ENCODE peak calls at places on chromosomes 12 and 14, in nine cellular contexts. L is KBM-7; O is activated T-cell treated with anti-CD3 and anti-CD28 coated beads for 48 hours; W is keratinocyte; D is posterior cingulate gyrus; K is NCI-H510A treated with DMSO at 0.1 percent for 48 hours; N is H4; V is stimulated activated CD4-positive, alpha-beta T cell treated with anti-CD3 and anti-CD28 coated beads, TNF-alpha, amount 100 ng/mL, for 24 hours; U is GM03348. C is an unnamed sample.

GRCh38 chr12:12331896-12332295 is 18.1 kb downstream of the MANSC1 start:
- DNase-seq in W (no peak), V (no peak), D (no peak), K (peak; percentile 59), N (no peak), O (no peak), L (no peak), U (no peak), C (no peak)

GRCh38 chr12:18368594-18368993 is 107.3 kb downstream of the PIK3C2G start:
- DNase-seq in U (no peak), L (peak; percentile 12), K (no peak), D (no peak), W (no peak), O (no peak), V (no peak), N (no peak), C (no peak)

GRCh38 chr14:53411110-53411509 is 258.0 kb upstream of the DDHD1 start:
- DNase-seq in L (no peak), N (peak; percentile 74), O (no peak), D (no peak), W (no peak), K (no peak), U (peak; percentile 48), V (no peak), C (no peak)

GRCh38 chr12:77442633-77443032 is 377.3 kb upstream of the E2F7 start:
- DNase-seq in O (no peak), D (no peak), U (peak; percentile 23), W (no peak), V (no peak), L (no peak), K (no peak), N (no peak), C (no peak)

GRCh38 chr14:104970231-104971068 is 7.7 kb downstream of the AHNAK2 start:
- DNase-seq in N (peak; percentile 84), L (no peak), O (no peak), K (no peak), U (peak; percentile 93), D (no peak), W (peak; percentile 92), V (no peak), C (peak; percentile 72)

GRCh38 chr12:109573029-109573913 is at the start of the genes MMAB and MVK:
- DNase-seq in D (peak; percentile 98), U (peak; percentile 99), W (peak; percentile 98), N (peak; percentile 99), K (peak; percentile 98), O (peak; percentile 95), V (peak; percentile 99), L (peak; percentile 99), C (peak; percentile 99)

GRCh38 chr12:111598637-111599458 is at the start of gene ATXN2:
- DNase-seq in D (peak; percentile 63), W (no peak), V (peak; percentile 59), L (peak; percentile 39), N (peak; percentile 30), K (no peak), O (no peak), U (peak; percentile 96), C (no peak)

GRCh38 chr14:99270491-99271287 is 1.3 kb downstream of the BCL11B start:
- DNase-seq in U (peak; percentile 31), N (no peak), O (no peak), W (no peak), L (no peak), V (no peak), D (no peak), K (peak; percentile 19), C (no peak)

GRCh38 chr14:92589213-92589852 is 75.8 kb downstream of the RIN3 start:
- DNase-seq in N (peak; percentile 23), W (no peak), O (no peak), L (no peak), V (no peak), U (no peak), D (no peak), K (peak; percentile 7), C (no peak)

GRCh38 chr14:99676657-99677056 is 7.4 kb upstream of the CYP46A1 start:
- DNase-seq in V (no peak), U (no peak), D (no peak), N (no peak), K (no peak), O (no peak), W (no peak), L (no peak), C (no peak)

GRCh38 chr14:85587152-85587697 is 57.3 kb downstream of the FLRT2 start:
- DNase-seq in K (peak; percentile 53), V (no peak), L (peak; percentile 85), U (no peak), O (no peak), D (no peak), W (no peak), N (peak; percentile 97), C (peak; percentile 16)

GRCh38 chr12:71972441-71973074 is 33.9 kb downstream of the TPH2 start:
- DNase-seq in V (no peak), K (peak; percentile 18), O (no peak), L (no peak), N (no peak), U (no peak), D (no peak), W (no peak), C (no peak)

GRCh38 chr14:26175659-26176058 is 422.2 kb downstream of the NOVA1 start:
- DNase-seq in K (no peak), L (no peak), D (no peak), U (no peak), V (no peak), W (no peak), N (no peak), O (no peak), C (no peak)

GRCh38 chr14:91839754-91840153 is 27.6 kb downstream of the TC2N start:
- DNase-seq in N (no peak), L (no peak), V (no peak), D (no peak), K (no peak), U (no peak), O (no peak), W (no peak), C (no peak)

GRCh38 chr14:75229923-75230792 is 48.5 kb upstream of the FOS start:
- DNase-seq in W (peak; percentile 79), K (peak; percentile 61), D (no peak), L (peak; percentile 67), O (peak; percentile 17), N (no peak), V (peak; percentile 29), U (peak; percentile 33), C (peak; percentile 92)